ENCODE peak calls at places on chromosomes 3 and 15, in six cellular contexts. K, P, E, M, B and F are unnamed samples.

GRCh38 chr15:80401471-80401870 is 2.7 kb upstream of the ARNT2 start:
- DNase-seq in K (no peak), P (no peak), E (no peak), M (no peak), B (peak; percentile 39), F (no peak)

GRCh38 chr3:149501524-149501923 is 27.0 kb downstream of the TM4SF4 start:
- DNase-seq in K (no peak), P (peak; percentile 54), E (peak; percentile 80), M (no peak), B (peak; percentile 81), F (no peak)

GRCh38 chr3:143529778-143530177 is 318.5 kb downstream of the SLC9A9 start:
- DNase-seq in K (no peak), P (no peak), E (no peak), M (no peak), B (no peak), F (no peak)

GRCh38 chr15:100779331-100780207 is 100.1 kb upstream of the ALDH1A3 start:
- DNase-seq in K (no peak), P (no peak), E (no peak), M (no peak), B (no peak), F (no peak)

GRCh38 chr3:176416870-176417269 is 780.4 kb downstream of the TBL1XR1 start:
- DNase-seq in K (no peak), P (no peak), E (no peak), M (no peak), B (no peak), F (no peak)

GRCh38 chr3:133425898-133426297 is 26.0 kb downstream of the BFSP2 start:
- DNase-seq in K (no peak), P (no peak), E (no peak), M (no peak), B (no peak), F (no peak)

GRCh38 chr3:156256945-156257344 is 136.6 kb downstream of the KCNAB1 start:
- DNase-seq in K (peak; percentile 65), P (no peak), E (no peak), M (no peak), B (no peak), F (no peak)

GRCh38 chr3:127820871-127821853 is 1.2 kb downstream of the MGLL start:
- DNase-seq in K (no peak), P (no peak), E (peak; percentile 43), M (no peak), B (peak; percentile 89), F (peak; percentile 66)

GRCh38 chr3:11435420-11435819 is 163.2 kb downstream of the ATG7 start:
- DNase-seq in K (no peak), P (no peak), E (no peak), M (no peak), B (no peak), F (no peak)

GRCh38 chr3:158970006-158970405 is 168.2 kb downstream of the MFSD1 start:
- DNase-seq in K (no peak), P (no peak), E (no peak), M (no peak), B (no peak), F (no peak)

GRCh38 chr3:27880969-27881892 is 159.1 kb upstream of the EOMES start:
- DNase-seq in K (no peak), P (no peak), E (no peak), M (no peak), B (no peak), F (no peak)

GRCh38 chr3:48306290-48306689 is 27.2 kb downstream of the SPINK8 start:
- DNase-seq in K (no peak), P (no peak), E (no peak), M (no peak), B (no peak), F (no peak)

GRCh38 chr15:63028442-63029110 is 14.0 kb upstream of the TPM1 start:
- DNase-seq in K (no peak), P (no peak), E (no peak), M (no peak), B (no peak), F (no peak)

GRCh38 chr3:12644297-12644937 is 19.5 kb downstream of the RAF1 start:
- DNase-seq in K (peak; percentile 16), P (peak; percentile 53), E (peak; percentile 82), M (no peak), B (peak; percentile 14), F (no peak)

GRCh38 chr15:87959658-87960057 is 296.9 kb downstream of the NTRK3 start:
- DNase-seq in K (no peak), P (no peak), E (no peak), M (no peak), B (no peak), F (no peak)

GRCh38 chr3:45426161-45426560 is 37.8 kb downstream of the LARS2 start:
- DNase-seq in K (peak; percentile 21), P (no peak), E (no peak), M (no peak), B (no peak), F (no peak)

GRCh38 chr3:86990171-86990733 is 697 bp downstream of the VGLL3 start:
- DNase-seq in K (peak; percentile 51), P (peak; percentile 54), E (peak; percentile 59), M (no peak), B (peak; percentile 68), F (no peak)

GRCh38 chr3:159882784-159883779 is 105.6 kb upstream of the IL12A start:
- DNase-seq in K (peak; percentile 84), P (no peak), E (peak; percentile 83), M (no peak), B (peak; percentile 39), F (peak; percentile 65)

GRCh38 chr15:73928971-73929627 is 2.8 kb downstream of the LOXL1 start:
- DNase-seq in K (no peak), P (peak; percentile 45), E (peak; percentile 57), M (no peak), B (no peak), F (no peak)

GRCh38 chr3:179603831-179604230 is 607 bp downstream of the MRPL47 start:
- DNase-seq in K (no peak), P (no peak), E (no peak), M (no peak), B (no peak), F (no peak)

GRCh38 chr3:165983284-165983683 is 146.1 kb upstream of the BCHE start:
- DNase-seq in K (peak; percentile 44), P (no peak), E (no peak), M (no peak), B (peak; percentile 12), F (peak; percentile 4)

GRCh38 chr3:58084166-58084565 is 75.9 kb downstream of the FLNB start:
- DNase-seq in K (no peak), P (no peak), E (no peak), M (no peak), B (peak; percentile 41), F (peak; percentile 97)

GRCh38 chr15:57914350-57915055 is 151.0 kb downstream of the ALDH1A2 start:
- DNase-seq in K (peak; percentile 4), P (no peak), E (no peak), M (no peak), B (no peak), F (peak; percentile 10)

GRCh38 chr3:181329024-181329423 is 339.5 kb upstream of the DNAJC19 start:
- DNase-seq in K (no peak), P (no peak), E (no peak), M (no peak), B (no peak), F (no peak)

GRCh38 chr3:177106594-177106993 is 90.7 kb downstream of the TBL1XR1 start:
- DNase-seq in K (no peak), P (no peak), E (no peak), M (no peak), B (no peak), F (no peak)

GRCh38 chr15:41278319-41278718 is 47.3 kb downstream of the CHP1 start:
- DNase-seq in K (no peak), P (no peak), E (no peak), M (no peak), B (no peak), F (no peak)

GRCh38 chr3:149936812-149937230 is 33.9 kb downstream of the PFN2 start:
- DNase-seq in K (peak; percentile 51), P (peak; percentile 42), E (peak; percentile 70), M (peak; percentile 11), B (peak; percentile 61), F (peak; percentile 80)

GRCh38 chr3:108403921-108404320 is 106.5 kb downstream of the MYH15 start:
- DNase-seq in K (no peak), P (no peak), E (peak; percentile 21), M (no peak), B (no peak), F (no peak)

GRCh38 chr15:31584195-31584594 is 257.6 kb downstream of the KLF13 start:
- DNase-seq in K (no peak), P (no peak), E (no peak), M (no peak), B (no peak), F (no peak)

GRCh38 chr15:23564798-23565394 is 578 bp upstream of the MKRN3 start:
- DNase-seq in K (no peak), P (no peak), E (peak; percentile 1), M (no peak), B (no peak), F (no peak)

GRCh38 chr15:94231728-94232086 is 346 bp downstream of the MCTP2 start:
- DNase-seq in K (peak; percentile 32), P (peak; percentile 29), E (no peak), M (no peak), B (peak; percentile 47), F (no peak)